ENCODE peak calls at places on chromosome 3, in ten cellular contexts. E is pancreas, Y is GM12864, A is OCI-LY7, V is fibroblast of mammary gland, N is right lobe of liver, G is BE2C, D is heart right ventricle, Z is vagina, P is ovary. Q is an unnamed sample.

GRCh38 chr3:128309026-128309425 is 155.7 kb downstream of the EEFSEC start:
- DNase-seq in E (no peak), Y (no peak), A (no peak), V (no peak), N (no peak), G (no peak), D (no peak), Z (peak; percentile 64), P (no peak), Q (no peak)

GRCh38 chr3:51966486-51966885 is 768 bp downstream of the PCBP4 start:
- DNase-seq in E (no peak), Y (no peak), A (no peak), V (no peak), N (no peak), G (no peak), D (no peak), Z (no peak), P (no peak), Q (no peak)

GRCh38 chr3:171862993-171863521 is 19.9 kb downstream of the TMEM212 start:
- DNase-seq in E (no peak), Y (no peak), A (no peak), V (no peak), N (no peak), G (no peak), D (no peak), Z (no peak), P (peak; percentile 43), Q (peak; percentile 87)

GRCh38 chr3:36969540-36970432 is 23.1 kb downstream of the EPM2AIP1 start:
- DNase-seq in E (no peak), Y (peak; percentile 48), A (peak; percentile 79), V (peak; percentile 76), N (no peak), G (peak; percentile 82), D (no peak), Z (no peak), P (no peak), Q (peak; percentile 55)

GRCh38 chr3:169137076-169137475 is 526.4 kb downstream of the MECOM start:
- DNase-seq in E (no peak), Y (no peak), A (no peak), V (no peak), N (no peak), G (no peak), D (no peak), Z (no peak), P (no peak), Q (no peak)

GRCh38 chr3:65146149-65146548 is 458.3 kb upstream of the ADAMTS9 start:
- DNase-seq in E (no peak), Y (no peak), A (no peak), V (peak; percentile 26), N (no peak), G (no peak), D (no peak), Z (no peak), P (no peak), Q (no peak)

GRCh38 chr3:141878812-141879211 is 2.4 kb downstream of the ATP1B3 start:
- DNase-seq in E (no peak), Y (no peak), A (no peak), V (peak; percentile 62), N (no peak), G (peak; percentile 24), D (no peak), Z (no peak), P (no peak), Q (peak; percentile 68)

GRCh38 chr3:46353639-46354410 is at the start of gene CCR2:
- DNase-seq in E (no peak), Y (no peak), A (no peak), V (no peak), N (no peak), G (no peak), D (no peak), Z (no peak), P (no peak), Q (no peak)

GRCh38 chr3:65778966-65779365 is 259.8 kb downstream of the MAGI1 start:
- DNase-seq in E (no peak), Y (no peak), A (no peak), V (no peak), N (no peak), G (no peak), D (no peak), Z (no peak), P (no peak), Q (no peak)

GRCh38 chr3:31878231-31878838 is 102.7 kb downstream of the OSBPL10 start:
- DNase-seq in E (no peak), Y (no peak), A (no peak), V (peak; percentile 30), N (no peak), G (no peak), D (no peak), Z (no peak), P (no peak), Q (peak; percentile 89)

GRCh38 chr3:183410280-183410679 is 18.1 kb downstream of the MCF2L2 start:
- DNase-seq in E (no peak), Y (no peak), A (no peak), V (peak; percentile 22), N (no peak), G (no peak), D (no peak), Z (no peak), P (no peak), Q (no peak)

GRCh38 chr3:49500408-49501257 is 30.6 kb downstream of the DAG1 start:
- DNase-seq in E (no peak), Y (no peak), A (no peak), V (peak; percentile 99), N (peak; percentile 61), G (peak; percentile 34), D (no peak), Z (no peak), P (peak; percentile 64), Q (peak; percentile 96)

GRCh38 chr3:23991236-23992050 is 46.4 kb downstream of the NR1D2 start:
- DNase-seq in E (no peak), Y (no peak), A (no peak), V (no peak), N (no peak), G (peak; percentile 6), D (no peak), Z (no peak), P (no peak), Q (peak; percentile 48)

GRCh38 chr3:141493152-141493551 is 6.3 kb downstream of the RASA2 start:
- DNase-seq in E (no peak), Y (no peak), A (no peak), V (no peak), N (no peak), G (no peak), D (no peak), Z (no peak), P (no peak), Q (no peak)

GRCh38 chr3:105013657-105014056 is 353.1 kb upstream of the ALCAM start:
- DNase-seq in E (no peak), Y (no peak), A (no peak), V (no peak), N (no peak), G (no peak), D (no peak), Z (no peak), P (no peak), Q (no peak)

GRCh38 chr3:15929944-15930571 is 132.3 kb upstream of the ANKRD28 start:
- DNase-seq in E (no peak), Y (no peak), A (no peak), V (no peak), N (no peak), G (no peak), D (no peak), Z (no peak), P (no peak), Q (no peak)

GRCh38 chr3:23100106-23100505 is 103.0 kb upstream of the UBE2E2 start:
- DNase-seq in E (no peak), Y (no peak), A (no peak), V (no peak), N (no peak), G (no peak), D (no peak), Z (no peak), P (no peak), Q (no peak)

GRCh38 chr3:62090066-62090465 is 283.3 kb downstream of the FEZF2 start:
- DNase-seq in E (no peak), Y (no peak), A (no peak), V (no peak), N (no peak), G (no peak), D (no peak), Z (no peak), P (no peak), Q (no peak)

GRCh38 chr3:136366289-136366688 is 116.1 kb downstream of the PCCB start:
- DNase-seq in E (no peak), Y (no peak), A (no peak), V (peak; percentile 80), N (no peak), G (no peak), D (no peak), Z (no peak), P (no peak), Q (peak; percentile 34)
- H3K4me3 ChIP-seq in E (no peak overlapping the region), Y (no peak overlapping the region), A (no peak overlapping the region), V (no peak overlapping the region), N (no peak overlapping the region), G (no peak overlapping the region), D (no peak overlapping the region), Z (no peak overlapping the region), P (no peak overlapping the region), Q (no peak overlapping the region)

GRCh38 chr3:73094127-73094526 is 32.7 kb downstream of the EBLN2 start:
- DNase-seq in E (no peak), Y (no peak), A (no peak), V (no peak), N (no peak), G (no peak), D (no peak), Z (no peak), P (no peak), Q (no peak)
- TF ChIP-seq CTCF in E (no peak), Y (no peak), A (no peak), V (no peak), N (no peak), G (peak; percentile 13), D (no peak), Z (no peak), P (no peak), Q (peak; percentile 5)

DNA sequence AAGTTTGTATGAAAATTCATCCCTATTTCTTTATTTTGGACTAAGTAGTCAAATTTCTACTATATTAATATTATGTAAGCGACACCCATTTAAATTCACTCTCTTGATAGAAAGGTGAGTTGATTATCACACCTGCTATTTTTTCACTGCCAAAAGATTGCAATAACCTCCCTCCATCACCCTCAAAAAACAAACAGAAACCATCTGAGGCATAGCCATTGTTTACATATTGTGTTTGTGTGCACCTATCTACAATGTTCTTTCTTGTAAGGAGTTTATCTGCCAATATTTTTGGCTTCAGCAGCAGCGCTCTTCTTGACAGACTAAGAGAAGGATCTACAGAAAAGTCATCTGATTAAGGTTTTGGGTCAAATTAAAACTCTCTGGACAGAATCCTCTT is 48.5 kb downstream of the KCNMB2 start:
- DNase-seq in E (no peak), Y (no peak), A (no peak), V (no peak), N (no peak), G (no peak), D (no peak), Z (no peak), P (no peak), Q (no peak)
- H3K4me3 ChIP-seq in E (no peak overlapping the region), Y (no peak overlapping the region), A (no peak overlapping the region), V (no peak overlapping the region), N (no peak overlapping the region), G (no peak overlapping the region), D (no peak overlapping the region), Z (no peak overlapping the region), P (no peak overlapping the region), Q (no peak overlapping the region)

GRCh38 chr3:33884204-33884561 is 85.8 kb downstream of the PDCD6IP start:
- DNase-seq in E (no peak), Y (no peak), A (no peak), V (peak; percentile 59), N (no peak), G (no peak), D (no peak), Z (no peak), P (no peak), Q (peak; percentile 39)
- TF ChIP-seq CTCF in E (no peak), Y (no peak), A (no peak), V (peak; percentile 58), N (peak; percentile 11), G (no peak), D (peak; percentile 33), Z (peak; percentile 29), P (no peak), Q (peak; percentile 37)

Q was measured in fibroblast of pulmonary artery.